ENCODE peak calls at places on chromosomes 16 and 17, in five cellular contexts. S is dermis blood vessel endothelial cell, P is COLO829, B is brain microvascular endothelial cell, X is MCF 10A. M is an unnamed sample.

GRCh38 chr17:80866050-80866793 is 125.4 kb upstream of the CHMP6 start:
- DNase-seq in B (peak; percentile 75), S (peak; percentile 86), P (peak; percentile 53), X (peak; percentile 76), M (peak; percentile 56)

GRCh38 chr17:44004761-44005526 is 522 bp downstream of the NAGS start:
- DNase-seq in S (peak; percentile 43), X (no peak), B (no peak), P (no peak), M (no peak)

GRCh38 chr17:50681260-50682200 is 26.2 kb downstream of the ANKRD40 start:
- DNase-seq in S (peak; percentile 87), P (peak; percentile 62), B (peak; percentile 74), X (peak; percentile 67), M (peak; percentile 84)

GRCh38 chr17:2025622-2026309 is 632 bp upstream of the RTN4RL1 start:
- DNase-seq in X (peak; percentile 78), P (peak; percentile 73), S (peak; percentile 75), B (peak; percentile 54), M (no peak)

GRCh38 chr17:80163315-80163714 is 6.5 kb upstream of the CARD14 start:
- DNase-seq in X (no peak), P (no peak), S (no peak), B (no peak), M (no peak)

GRCh38 chr17:47872651-47873161 is 21.7 kb upstream of the SP6 start:
- DNase-seq in P (no peak), B (no peak), S (no peak), X (no peak), M (no peak)

GRCh38 chr17:50201226-50201854 is at the start of gene COL1A1:
- DNase-seq in P (no peak), B (peak; percentile 90), S (no peak), X (no peak), M (no peak)

GRCh38 chr17:50523208-50523607 is 9.3 kb upstream of the EPN3 start:
- DNase-seq in X (peak; percentile 85), B (no peak), S (no peak), P (no peak), M (no peak)

GRCh38 chr16:22694887-22695382 is 119.0 kb upstream of the HS3ST2 start:
- DNase-seq in B (peak; percentile 86), S (no peak), X (no peak), P (no peak), M (no peak)

GRCh38 chr17:4648741-4649140 is 7.3 kb upstream of the ALOX15 start:
- DNase-seq in P (no peak), B (no peak), X (peak; percentile 11), S (no peak), M (peak; percentile 75)

GRCh38 chr17:71516149-71516548 is 604.7 kb upstream of the SOX9 start:
- DNase-seq in B (no peak), X (no peak), P (no peak), S (no peak), M (no peak)

GRCh38 chr17:80592243-80592642 is 47.6 kb downstream of the RPTOR start:
- DNase-seq in S (no peak), X (no peak), P (no peak), B (no peak), M (no peak)

GRCh38 chr16:81633680-81634379 is 145.3 kb upstream of the PLCG2 start:
- DNase-seq in S (no peak), X (no peak), B (no peak), P (no peak), M (no peak)

GRCh38 chr16:74874912-74875311 is 100.3 kb upstream of the FA2H start:
- DNase-seq in P (no peak), S (no peak), X (no peak), B (no peak), M (no peak)

GRCh38 chr16:30032083-30032819 is 1.2 kb upstream of the TLCD3B start:
- DNase-seq in B (peak; percentile 49), S (peak; percentile 81), P (no peak), X (peak; percentile 72), M (peak; percentile 70)

GRCh38 chr17:50059256-50059655 is 3.3 kb downstream of the ITGA3 start:
- DNase-seq in P (no peak), B (no peak), X (no peak), S (no peak), M (no peak)

GRCh38 chr16:64892843-64893242 is 229.0 kb downstream of the CDH11 start:
- DNase-seq in P (peak; percentile 71), X (peak; percentile 74), S (no peak), B (peak; percentile 91), M (no peak)

GRCh38 chr17:58991718-58992331 is 114.9 kb downstream of the TRIM37 start:
- DNase-seq in S (no peak), B (peak; percentile 81), X (no peak), P (no peak), M (no peak)

GRCh38 chr16:57970319-57970718 is 609 bp downstream of the CNGB1 start:
- DNase-seq in S (no peak), X (no peak), B (no peak), P (no peak), M (no peak)

GRCh38 chr17:37676115-37676925 is 33.1 kb upstream of the DDX52 start:
- DNase-seq in X (peak; percentile 21), S (no peak), P (no peak), B (no peak), M (no peak)

GRCh38 chr16:674968-675883 is at the start of gene RHBDL1:
- DNase-seq in X (no peak), S (peak; percentile 24), B (peak; percentile 34), P (no peak), M (no peak)

GRCh38 chr17:49971199-49971847 is 2.3 kb downstream of the DLX4 start:
- DNase-seq in S (no peak), P (no peak), X (no peak), B (no peak), M (no peak)

GRCh38 chr17:60249517-60249826 is 99.7 kb downstream of the CA4 start:
- DNase-seq in P (no peak), X (no peak), B (no peak), S (peak; percentile 77), M (peak; percentile 79)

GRCh38 chr17:1999557-2000251 is 25.4 kb downstream of the RTN4RL1 start:
- DNase-seq in P (peak; percentile 33), B (no peak), X (no peak), S (peak; percentile 43), M (peak; percentile 17)

GRCh38 chr17:61551255-61551742 is 39.7 kb downstream of the NACA2 start:
- DNase-seq in X (peak; percentile 54), B (no peak), S (peak; percentile 59), P (peak; percentile 70), M (peak; percentile 44)

GRCh38 chr17:18187816-18188761 is 4.5 kb downstream of the ALKBH5 start:
- DNase-seq in X (no peak), B (no peak), S (peak; percentile 65), P (no peak), M (no peak)

GRCh38 chr17:61423967-61424649 is 24.5 kb downstream of the TBX2 start:
- DNase-seq in X (no peak), S (no peak), P (no peak), B (no peak), M (no peak)

GRCh38 chr17:8922451-8922850 is 43.1 kb downstream of the PIK3R5 start:
- DNase-seq in S (peak; percentile 33), P (no peak), X (peak; percentile 95), B (peak; percentile 91), M (no peak)

GRCh38 chr17:14616508-14616907 is 315.6 kb downstream of the HS3ST3B1 start:
- DNase-seq in P (no peak), S (no peak), X (no peak), B (no peak), M (no peak)

GRCh38 chr16:72850863-72851262 is 197.1 kb downstream of the ZFHX3 start:
- DNase-seq in S (peak; percentile 65), B (peak; percentile 66), P (no peak), X (no peak), M (peak; percentile 70)

GRCh38 chr17:30530346-30531025 is 53.3 kb downstream of the GOSR1 start:
- DNase-seq in X (no peak), B (peak; percentile 47), P (peak; percentile 29), S (peak; percentile 30), M (no peak)

GRCh38 chr17:2701161-2701995 is 10.2 kb downstream of the CLUH start:
- DNase-seq in B (no peak), S (no peak), P (no peak), X (no peak), M (no peak)

GRCh38 chr17:76081295-76082210 is 2.6 kb downstream of the ZACN start:
- DNase-seq in B (no peak), X (no peak), S (no peak), P (no peak), M (no peak)

GRCh38 chr17:43769426-43769825 is 9.4 kb downstream of the DUSP3 start:
- DNase-seq in S (no peak), P (no peak), X (no peak), B (no peak), M (no peak)

GRCh38 chr17:50262001-50262794 is 12.1 kb upstream of the TMEM92 start:
- DNase-seq in P (no peak), S (no peak), B (no peak), X (no peak), M (no peak)

GRCh38 chr17:38449364-38449763 is 21.1 kb downstream of the ARHGAP23 start:
- DNase-seq in S (peak; percentile 46), P (no peak), B (no peak), X (peak; percentile 89), M (peak; percentile 38)

M was measured in dermis microvascular lymphatic vessel endothelial cell.